ENCODE peak calls at places on chromosomes 2 and 18, in nine cellular contexts. B is tibial nerve, R is H54, T is adrenal gland, A is IMR-90, H is lower leg skin, W is body of pancreas, L is uterus, F is esophagus squamous epithelium. J is an unnamed sample.

GRCh38 chr2:98488252-98488651 is 43.6 kb downstream of the INPP4A start:
- DNase-seq in B (no peak), R (no peak), T (no peak), A (no peak), H (no peak), W (no peak), L (no peak), F (no peak), J (no peak)

GRCh38 chr2:189982777-189983394 is 79.6 kb downstream of the MSTN start:
- DNase-seq in B (no peak), R (no peak), T (no peak), A (no peak), H (no peak), W (no peak), L (no peak), F (no peak), J (no peak)

GRCh38 chr2:38690499-38691420 is 24.8 kb downstream of the GALM start:
- DNase-seq in B (no peak), R (peak), T (no peak), A (peak), H (no peak), W (peak), L (no peak), F (no peak), J (no peak)

GRCh38 chr2:26840937-26841610 is 6.9 kb upstream of the DPYSL5 start:
- DNase-seq in B (no peak), R (peak), T (no peak), A (no peak), H (no peak), W (no peak), L (no peak), F (no peak), J (no peak)

GRCh38 chr2:96930351-96931015 is 55.9 kb downstream of the FAM178B start:
- DNase-seq in B (no peak), R (no peak), T (no peak), A (no peak), H (no peak), W (no peak), L (no peak), F (no peak), J (no peak)

GRCh38 chr2:33034784-33035183 is 88.0 kb downstream of the LTBP1 start:
- DNase-seq in B (peak), R (no peak), T (no peak), A (no peak), H (no peak), W (peak), L (peak), F (no peak), J (no peak)

GRCh38 chr18:74795766-74796165 is 198.1 kb downstream of the ZNF407 start:
- DNase-seq in B (no peak), R (no peak), T (no peak), A (no peak), H (no peak), W (no peak), L (no peak), F (no peak), J (no peak)

GRCh38 chr2:101881131-101881530 is 110.6 kb upstream of the IL1R2 start:
- DNase-seq in B (no peak), R (no peak), T (no peak), A (no peak), H (no peak), W (no peak), L (no peak), F (no peak), J (no peak)

GRCh38 chr2:236731767-236732580 is 162.3 kb downstream of the ACKR3 start:
- DNase-seq in B (peak), R (peak), T (no peak), A (peak), H (peak), W (peak), L (peak), F (no peak), J (peak)

GRCh38 chr2:239220976-239221375 is 179.8 kb downstream of the HDAC4 start:
- DNase-seq in B (no peak), R (no peak), T (no peak), A (no peak), H (no peak), W (no peak), L (peak), F (no peak), J (no peak)

GRCh38 chr18:69282371-69282770 is 118.3 kb upstream of the DOK6 start:
- DNase-seq in B (no peak), R (no peak), T (no peak), A (no peak), H (no peak), W (no peak), L (no peak), F (no peak), J (no peak)

GRCh38 chr18:3994061-3994687 is 460.9 kb downstream of the DLGAP1 start:
- DNase-seq in B (no peak), R (no peak), T (no peak), A (no peak), H (no peak), W (no peak), L (no peak), F (no peak), J (no peak)

GRCh38 chr2:170369228-170369627 is 191.3 kb downstream of the MYO3B start:
- DNase-seq in B (no peak), R (no peak), T (no peak), A (no peak), H (no peak), W (no peak), L (no peak), F (no peak), J (no peak)

GRCh38 chr2:234731236-234731635 is 220.6 kb upstream of the SH3BP4 start:
- DNase-seq in B (no peak), R (no peak), T (no peak), A (no peak), H (no peak), W (no peak), L (no peak), F (no peak), J (no peak)

GRCh38 chr2:157508676-157509075 is 64.8 kb upstream of the CYTIP start:
- DNase-seq in B (no peak), R (no peak), T (no peak), A (no peak), H (no peak), W (no peak), L (no peak), F (no peak), J (no peak)

GRCh38 chr2:101728865-101729264 is 31.4 kb downstream of the MAP4K4 start:
- DNase-seq in B (no peak), R (no peak), T (no peak), A (no peak), H (no peak), W (no peak), L (no peak), F (no peak), J (no peak)

GRCh38 chr2:216819766-216820165 is 40.1 kb downstream of the TNP1 start:
- DNase-seq in B (no peak), R (no peak), T (no peak), A (no peak), H (no peak), W (no peak), L (no peak), F (no peak), J (no peak)

GRCh38 chr2:208793434-208793833 is 386.8 kb downstream of the PTH2R start:
- DNase-seq in B (no peak), R (no peak), T (no peak), A (no peak), H (no peak), W (no peak), L (no peak), F (no peak), J (no peak)

GRCh38 chr2:229627728-229628127 is 86.6 kb downstream of the DNER start:
- DNase-seq in B (no peak), R (no peak), T (no peak), A (no peak), H (no peak), W (no peak), L (no peak), F (no peak), J (no peak)

GRCh38 chr2:182982934-182983333 is 55.3 kb downstream of the NCKAP1 start:
- DNase-seq in B (no peak), R (no peak), T (no peak), A (no peak), H (no peak), W (no peak), L (no peak), F (no peak), J (no peak)

GRCh38 chr18:3283253-3283863 is 21.4 kb downstream of the MYL12B start:
- DNase-seq in B (no peak), R (no peak), T (no peak), A (no peak), H (no peak), W (no peak), L (no peak), F (no peak), J (no peak)

GRCh38 chr2:239937866-239938640 is 87.1 kb downstream of the NDUFA10 start:
- DNase-seq in B (no peak), R (no peak), T (no peak), A (no peak), H (no peak), W (peak), L (peak), F (no peak), J (peak)

GRCh38 chr18:4108016-4108415 is 347.1 kb downstream of the DLGAP1 start:
- DNase-seq in B (no peak), R (no peak), T (no peak), A (no peak), H (no peak), W (no peak), L (no peak), F (no peak), J (no peak)

GRCh38 chr2:165745916-165746315 is 48.1 kb downstream of the GALNT3 start:
- DNase-seq in B (no peak), R (no peak), T (no peak), A (no peak), H (no peak), W (no peak), L (no peak), F (no peak), J (no peak)

GRCh38 chr2:234142530-234142929 is 92.0 kb downstream of the SPP2 start:
- DNase-seq in B (no peak), R (no peak), T (no peak), A (peak), H (no peak), W (no peak), L (no peak), F (no peak), J (no peak)

GRCh38 chr2:28407131-28407975 is 14.7 kb downstream of the FOSL2 start:
- DNase-seq in B (no peak), R (no peak), T (no peak), A (no peak), H (no peak), W (no peak), L (no peak), F (no peak), J (no peak)
- TF ChIP-seq POLR2A in B (no peak), R (no peak), T (no peak), A (no peak), H (no peak), W (no peak), L (no peak), F (no peak), J (no peak)

GRCh38 chr2:8583400-8584173 is 98.3 kb upstream of the ID2 start:
- DNase-seq in B (peak), R (no peak), T (peak), A (peak), H (peak), W (peak), L (peak), F (peak), J (peak)
- TF ChIP-seq POLR2A in B (no peak), R (no peak), T (peak), A (no peak), H (no peak), W (peak), L (no peak), F (no peak), J (peak)

DNA sequence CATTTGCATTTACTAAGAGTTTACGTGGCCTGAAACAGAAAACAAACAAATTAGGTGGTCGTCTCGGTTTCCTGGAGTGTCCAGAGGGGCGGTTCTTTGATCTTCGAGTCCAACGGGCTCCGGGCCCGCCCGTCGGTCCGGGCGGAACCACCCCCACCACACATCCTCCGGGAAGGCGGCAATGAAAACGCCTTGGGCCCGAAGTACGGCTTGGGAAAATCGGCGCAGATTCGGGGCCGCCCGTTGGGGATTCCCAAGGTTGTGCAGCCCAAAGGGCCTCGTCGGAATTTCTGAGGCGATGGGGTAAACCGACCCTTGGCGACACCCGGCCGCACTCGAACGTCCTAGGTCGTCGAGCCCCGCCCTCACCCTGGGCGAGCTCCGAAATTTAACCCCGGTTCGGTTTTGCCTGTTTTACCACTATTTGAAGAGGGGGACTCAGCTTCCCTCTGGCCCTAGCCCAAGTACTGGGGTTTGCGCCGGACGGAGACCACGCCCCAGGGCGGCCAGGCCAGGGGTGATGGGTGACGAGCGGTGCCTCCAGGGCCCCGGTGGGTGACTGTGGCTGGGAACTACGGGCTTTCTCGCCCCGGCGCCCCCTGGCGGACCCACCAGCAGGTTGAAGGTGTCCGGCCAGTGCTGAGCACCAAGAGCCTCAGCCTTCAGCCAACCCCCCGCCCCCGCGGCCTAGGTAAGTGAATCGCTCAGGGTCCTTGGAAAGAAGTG is 1.9 kb upstream of the CFAP53 start:
- DNase-seq in B (peak), R (no peak), T (peak), A (peak), H (peak), W (peak), L (peak), F (peak), J (peak)
- TF ChIP-seq POLR2A in B (no peak), R (no peak), T (no peak), A (no peak), H (no peak), W (peak), L (no peak), F (no peak), J (no peak)

GRCh38 chr18:6950641-6951040 is 167.0 kb downstream of the LAMA1 start:
- DNase-seq in B (no peak), R (no peak), T (no peak), A (no peak), H (no peak), W (peak), L (no peak), F (no peak), J (no peak)

GRCh38 chr18:6949800-6950586 is 167.6 kb downstream of the LAMA1 start:
- DNase-seq in B (no peak), R (no peak), T (no peak), A (no peak), H (no peak), W (peak), L (no peak), F (no peak), J (no peak)

GRCh38 chr18:6948656-6949055 is 168.9 kb downstream of the LAMA1 start:
- DNase-seq in B (no peak), R (no peak), T (no peak), A (no peak), H (no peak), W (no peak), L (no peak), F (no peak), J (no peak)

GRCh38 chr18:6948238-6948637 is 169.4 kb downstream of the LAMA1 start:
- DNase-seq in B (no peak), R (no peak), T (no peak), A (no peak), H (no peak), W (no peak), L (no peak), F (no peak), J (no peak)

GRCh38 chr18:6947328-6948030 is 170.1 kb downstream of the LAMA1 start:
- DNase-seq in B (no peak), R (no peak), T (no peak), A (no peak), H (no peak), W (no peak), L (no peak), F (no peak), J (no peak)
- TF ChIP-seq POLR2A in B (no peak), R (no peak), T (no peak), A (no peak), H (no peak), W (no peak), L (no peak), F (no peak), J (peak)

GRCh38 chr2:121755237-121756111 is at the start of gene TSN:
- DNase-seq in B (peak), R (peak), T (peak), A (peak), H (peak), W (peak), L (peak), F (peak), J (peak)
- TF ChIP-seq POLR2A in B (no peak), R (peak), T (peak), A (peak), H (no peak), W (peak), L (peak), F (peak), J (peak)

GRCh38 chr2:219205981-219206441 is 571 bp upstream of the ZFAND2B start:
- DNase-seq in B (no peak), R (no peak), T (no peak), A (no peak), H (no peak), W (no peak), L (no peak), F (no peak), J (no peak)

GRCh38 chr2:219205165-219205538 is 1.4 kb upstream of the ZFAND2B start:
- DNase-seq in B (no peak), R (no peak), T (no peak), A (no peak), H (no peak), W (no peak), L (no peak), F (no peak), J (peak)

GRCh38 chr2:219207884-219208740 is 1.5 kb downstream of the ZFAND2B start:
- DNase-seq in B (no peak), R (no peak), T (no peak), A (peak), H (no peak), W (no peak), L (no peak), F (no peak), J (no peak)

GRCh38 chr2:219207254-219207883 is 787 bp downstream of the ZFAND2B start:
- DNase-seq in B (no peak), R (no peak), T (no peak), A (no peak), H (no peak), W (no peak), L (no peak), F (no peak), J (no peak)

GRCh38 chr2:219206442-219207253 is at the start of gene ZFAND2B:
- DNase-seq in B (peak), R (peak), T (peak), A (peak), H (peak), W (peak), L (peak), F (peak), J (peak)
- TF ChIP-seq POLR2A in B (peak), R (peak), T (peak), A (peak), H (no peak), W (peak), L (peak), F (peak), J (peak)

GRCh38 chr18:42742976-42743755 is 372.3 kb downstream of the RIT2 start:
- DNase-seq in B (no peak), R (no peak), T (no peak), A (no peak), H (no peak), W (no peak), L (no peak), F (no peak), J (no peak)

GRCh38 chr18:42746794-42747193 is 368.7 kb downstream of the RIT2 start:
- DNase-seq in B (no peak), R (no peak), T (no peak), A (no peak), H (no peak), W (no peak), L (no peak), F (no peak), J (no peak)

GRCh38 chr18:42742474-42742873 is 373.0 kb downstream of the RIT2 start:
- DNase-seq in B (no peak), R (no peak), T (no peak), A (no peak), H (no peak), W (no peak), L (no peak), F (no peak), J (no peak)

GRCh38 chr18:42745171-42745570 is 370.3 kb downstream of the RIT2 start:
- DNase-seq in B (no peak), R (no peak), T (no peak), A (no peak), H (no peak), W (no peak), L (no peak), F (no peak), J (no peak)

GRCh38 chr18:42745931-42746330 is 369.6 kb downstream of the RIT2 start:
- DNase-seq in B (no peak), R (no peak), T (no peak), A (no peak), H (no peak), W (no peak), L (no peak), F (no peak), J (no peak)
- TF ChIP-seq POLR2A in B (no peak), R (no peak), T (no peak), A (no peak), H (no peak), W (no peak), L (no peak), F (no peak), J (no peak)

DNA sequence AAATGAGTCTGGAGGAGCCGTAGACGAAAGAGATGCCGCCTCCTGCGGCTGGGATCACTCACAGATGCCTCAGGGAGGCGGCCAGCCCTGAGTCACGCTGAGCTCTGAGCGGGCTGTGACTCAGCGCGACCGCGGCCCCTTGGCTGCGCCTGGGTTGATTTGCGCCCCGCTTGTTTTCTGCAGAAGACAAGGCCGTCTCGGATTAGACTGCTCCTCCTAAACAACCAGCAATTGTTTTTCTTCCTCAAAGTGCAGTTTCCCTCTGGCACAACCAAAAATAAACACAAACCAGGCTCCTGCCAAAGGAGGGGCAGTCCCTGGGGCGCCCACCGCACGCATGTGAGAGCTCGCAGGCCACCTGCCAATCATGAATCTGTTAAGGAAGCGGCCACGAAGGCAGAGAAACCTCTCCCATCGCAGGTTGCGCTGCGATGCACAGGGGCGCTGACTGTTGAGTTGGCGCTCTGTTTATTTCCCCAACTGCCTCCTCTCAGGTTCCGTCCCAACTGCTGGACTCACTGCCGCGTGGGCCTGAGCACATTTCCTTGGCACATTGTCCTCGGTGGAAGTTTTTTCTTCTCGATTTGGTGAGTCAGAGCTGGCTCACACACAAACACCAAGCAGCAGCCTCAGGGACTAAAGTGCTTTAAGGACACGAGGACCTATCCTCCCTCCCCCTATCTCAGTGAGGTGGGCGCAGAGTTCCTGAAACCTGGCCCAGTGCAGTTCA is 85.2 kb upstream of the NDUFV2 start:
- DNase-seq in B (peak), R (peak), T (peak), A (peak), H (peak), W (peak), L (peak), F (peak), J (peak)
- TF ChIP-seq POLR2A in B (no peak), R (peak), T (peak), A (peak), H (no peak), W (no peak), L (no peak), F (no peak), J (no peak)